ENCODE peak calls at places on chromosomes 6 and 20, in eight cellular contexts. I is NAMALWA, S is RWPE1, U is WTC11, G is DMS 273 treated with DMSO at 0.1 percent for 48 hours, R is fibroblast of lung, D is HCT116, N is neural crest cell. C is an unnamed sample.

GRCh38 chr20:10763117-10763516 is 89.3 kb upstream of the JAG1 start:
- DNase-seq in I (no peak), S (no peak), U (no peak), G (no peak), R (peak), D (no peak), N (no peak), C (no peak)

GRCh38 chr6:79801362-79801761 is 146.0 kb downstream of the ELOVL4 start:
- DNase-seq in I (no peak), S (no peak), U (no peak), G (no peak), R (no peak), D (no peak), N (no peak), C (no peak)

GRCh38 chr6:18823782-18824386 is 436.7 kb downstream of the RNF144B start:
- DNase-seq in I (peak), S (no peak), U (peak), G (no peak), R (peak), D (peak), N (peak), C (peak)

GRCh38 chr6:131368077-131368911 is 204.7 kb upstream of the ARG1 start:
- DNase-seq in I (peak), S (no peak), U (no peak), G (no peak), R (peak), D (no peak), N (no peak), C (no peak)

GRCh38 chr20:20487811-20488210 is 119.9 kb downstream of the INSM1 start:
- DNase-seq in I (no peak), S (no peak), U (no peak), G (no peak), R (peak), D (no peak), N (no peak), C (peak)

GRCh38 chr6:14458669-14459266 is 341.2 kb downstream of the CD83 start:
- DNase-seq in I (no peak), S (peak), U (no peak), G (no peak), R (peak), D (no peak), N (no peak), C (peak)

GRCh38 chr6:102115911-102116310 is 722.4 kb downstream of the GRIK2 start:
- DNase-seq in I (no peak), S (no peak), U (no peak), G (no peak), R (no peak), D (no peak), N (no peak), C (no peak)

GRCh38 chr20:760751-761417 is 7.4 kb downstream of the SLC52A3 start:
- DNase-seq in I (peak), S (peak), U (peak), G (no peak), R (peak), D (peak), N (peak), C (no peak)

GRCh38 chr6:87700729-87701675 is 1.0 kb downstream of the AKIRIN2 start:
- DNase-seq in I (peak), S (peak), U (no peak), G (peak), R (peak), D (no peak), N (peak), C (peak)

GRCh38 chr20:44702776-44703175 is 12.4 kb upstream of the CCN5 start:
- DNase-seq in I (peak), S (no peak), U (no peak), G (peak), R (peak), D (no peak), N (no peak), C (peak)